ENCODE peak calls at places on chromosomes 3 and 15, in nine cellular contexts. S is fibroblast of the aortic adventitia; D is omental fat pad; Z is Calu3; H is heart right ventricle; P is CD4-positive, alpha-beta T cell; A is mucosa of descending colon; M is CD8-positive, alpha-beta T cell; E is PC-3. I is an unnamed sample.

GRCh38 chr3:136749106-136749505 is 3.1 kb downstream of the STAG1 start:
- DNase-seq in E (no peak), Z (no peak), H (no peak), M (no peak), S (no peak), P (no peak), A (no peak), D (no peak), I (no peak)

GRCh38 chr15:50830477-50831354 is 65.2 kb upstream of the SPPL2A start:
- DNase-seq in S (no peak), H (no peak), A (no peak), M (no peak), E (no peak), P (no peak), Z (no peak), D (no peak), I (no peak)

GRCh38 chr15:41940441-41940857 is 31.9 kb downstream of the EHD4 start:
- DNase-seq in A (no peak), E (peak; percentile 98), P (no peak), S (peak; percentile 76), D (no peak), Z (no peak), H (no peak), M (peak; percentile 19), I (peak; percentile 92)

GRCh38 chr3:105691633-105692032 is 177.2 kb downstream of the CBLB start:
- DNase-seq in H (no peak), A (no peak), Z (no peak), E (no peak), D (no peak), P (no peak), S (peak; percentile 13), M (no peak), I (no peak)

GRCh38 chr15:41570764-41571163 is 11.8 kb downstream of the TYRO3 start:
- DNase-seq in S (no peak), M (no peak), A (no peak), D (no peak), P (no peak), H (no peak), Z (no peak), E (no peak), I (no peak)

GRCh38 chr15:96107922-96108321 is 222.6 kb upstream of the NR2F2 start:
- DNase-seq in A (no peak), P (no peak), E (no peak), Z (no peak), H (no peak), M (no peak), D (no peak), S (peak; percentile 22), I (no peak)

GRCh38 chr3:7205535-7206331 is 344.8 kb downstream of the GRM7 start:
- DNase-seq in H (no peak), Z (no peak), D (no peak), M (no peak), E (no peak), P (no peak), A (no peak), S (no peak), I (peak; percentile 38)

GRCh38 chr3:4588410-4588809 is 95.3 kb downstream of the ITPR1 start:
- DNase-seq in M (no peak), Z (no peak), A (no peak), D (no peak), S (peak; percentile 16), E (peak; percentile 51), H (no peak), P (no peak), I (peak; percentile 79)

GRCh38 chr3:64222501-64222900 is 2.8 kb downstream of the PRICKLE2 start:
- DNase-seq in P (no peak), D (no peak), E (no peak), M (no peak), H (no peak), A (no peak), Z (no peak), S (no peak), I (no peak)

GRCh38 chr3:39102504-39103323 is 4.7 kb downstream of the GORASP1 start:
- DNase-seq in E (no peak), P (no peak), S (no peak), Z (no peak), A (no peak), D (no peak), M (peak; percentile 8), H (no peak), I (no peak)

GRCh38 chr15:99909914-99910313 is 176.7 kb upstream of the LYSMD4 start:
- DNase-seq in S (no peak), H (no peak), A (no peak), M (no peak), Z (no peak), D (no peak), P (no peak), E (peak; percentile 20), I (no peak)

GRCh38 chr15:36755341-36755740 is 175.9 kb downstream of the CDIN1 start:
- DNase-seq in S (no peak), P (no peak), A (no peak), E (no peak), D (no peak), Z (no peak), M (no peak), H (no peak), I (peak; percentile 36)

GRCh38 chr3:37290551-37290950 is 116.2 kb upstream of the LRRFIP2 start:
- DNase-seq in S (peak; percentile 68), A (no peak), Z (no peak), P (no peak), M (no peak), D (no peak), E (no peak), H (no peak), I (peak; percentile 21)

GRCh38 chr3:128814514-128815317 is 64.7 kb upstream of the ACAD9 start:
- DNase-seq in D (no peak), H (no peak), M (no peak), Z (no peak), E (no peak), P (no peak), A (no peak), S (no peak), I (no peak)

GRCh38 chr3:56836276-56837163 is 34.8 kb upstream of the ARHGEF3 start:
- DNase-seq in D (no peak), E (peak; percentile 32), P (no peak), H (no peak), A (no peak), S (no peak), M (no peak), Z (no peak), I (peak; percentile 60)

GRCh38 chr3:64063982-64064438 is 40.7 kb upstream of the PSMD6 start:
- DNase-seq in A (no peak), S (no peak), H (no peak), E (no peak), Z (no peak), D (no peak), P (no peak), M (no peak), I (no peak)

GRCh38 chr3:60703956-60704736 is 547.1 kb downstream of the FHIT start:
- DNase-seq in S (peak; percentile 14), E (peak; percentile 61), H (no peak), P (no peak), D (no peak), M (no peak), A (no peak), Z (no peak), I (peak; percentile 1)

GRCh38 chr3:129398803-129399144 is 29.7 kb downstream of the EFCAB12 start:
- DNase-seq in E (no peak), A (peak; percentile 34), M (no peak), D (no peak), S (no peak), P (peak; percentile 13), Z (peak; percentile 35), H (no peak), I (peak; percentile 32)

GRCh38 chr3:62531981-62532380 is 158.6 kb upstream of the FEZF2 start:
- DNase-seq in S (no peak), Z (no peak), A (no peak), E (no peak), H (no peak), M (no peak), P (no peak), D (no peak), I (no peak)

GRCh38 chr3:42831321-42831713 is 22.1 kb downstream of the ACKR2 start:
- DNase-seq in S (peak; percentile 58), E (peak; percentile 85), D (peak; percentile 66), P (peak; percentile 60), M (peak; percentile 76), A (peak; percentile 90), H (peak; percentile 48), Z (peak; percentile 78), I (peak; percentile 56)
- TF ChIP-seq CTCF in S (peak; percentile 67), E (peak; percentile 91), D (peak; percentile 70), P (peak; percentile 81), M (peak; percentile 76), A (peak; percentile 45), H (peak; percentile 71), Z (peak; percentile 48), I (peak; percentile 80)

DNA sequence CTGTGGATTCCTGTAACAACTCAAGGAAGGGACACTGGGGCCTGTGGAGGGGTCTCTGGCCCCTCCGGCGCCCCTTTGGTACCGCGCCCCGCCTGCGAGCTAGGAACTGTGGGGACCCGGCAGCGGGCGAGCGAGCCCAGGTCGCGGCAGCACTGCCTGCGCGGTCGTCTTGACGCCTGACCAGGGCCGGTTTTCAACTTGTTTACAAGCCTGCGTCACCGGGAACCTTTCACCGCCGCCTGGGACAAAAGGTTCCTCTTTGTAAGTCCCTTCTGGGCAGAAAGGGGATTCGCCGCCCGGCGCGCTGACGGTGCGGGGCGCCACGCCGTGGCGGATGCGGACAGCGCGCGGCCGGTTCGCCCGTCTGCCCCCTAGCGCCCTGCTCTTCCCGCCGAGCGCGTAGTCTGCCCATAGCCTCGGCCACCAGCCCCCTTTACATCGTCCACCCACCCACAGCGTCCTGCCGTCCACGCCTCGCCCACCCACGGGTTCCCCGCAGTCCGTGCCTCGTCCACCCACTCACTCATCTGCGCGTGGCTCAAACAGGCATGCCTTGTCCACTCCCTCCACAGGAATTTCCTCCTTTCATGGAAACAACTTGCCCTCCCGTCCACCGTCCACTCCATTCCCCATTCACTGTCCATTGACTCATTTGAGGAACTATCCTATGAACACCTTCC is 5.5 kb upstream of the CFAP100 start:
- DNase-seq in M (peak; percentile 31), Z (peak; percentile 96), H (peak; percentile 90), E (peak; percentile 85), S (peak; percentile 80), A (peak; percentile 88), P (no peak), D (peak; percentile 60), I (peak; percentile 69)
- TF ChIP-seq CTCF in M (peak; percentile 16), Z (peak; percentile 98), H (peak; percentile 99), E (peak; percentile 85), S (peak; percentile 77), A (peak; percentile 85), P (peak; percentile 49), D (peak; percentile 90), I (peak; percentile 77)

DNA sequence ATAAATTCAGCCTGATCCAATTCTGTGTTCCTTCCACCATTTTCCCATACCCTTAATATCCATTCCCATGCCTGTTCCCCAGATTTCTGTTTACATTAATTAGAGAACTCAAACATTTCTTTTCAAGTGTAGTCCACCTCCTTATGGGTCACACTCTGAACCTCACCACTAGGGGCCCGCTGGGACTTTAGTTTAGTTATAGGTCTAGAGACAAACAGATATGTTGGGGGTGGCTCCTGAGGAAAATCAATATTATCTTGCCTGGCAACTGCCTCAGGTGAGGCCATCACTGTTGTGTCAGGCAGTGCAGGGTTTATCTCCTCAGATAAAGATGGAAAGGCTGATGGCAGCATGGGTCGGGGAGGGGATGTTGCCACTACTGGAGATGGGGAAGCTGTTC is 72.8 kb downstream of the CLDN1 start:
- DNase-seq in Z (no peak), S (no peak), E (no peak), H (no peak), M (no peak), A (no peak), P (no peak), D (no peak), I (no peak)
- TF ChIP-seq CTCF in Z (no peak), S (no peak), E (no peak), H (no peak), M (no peak), A (no peak), P (no peak), D (no peak), I (peak; percentile 2)

GRCh38 chr3:24503499-24504176 is 9.0 kb upstream of the THRB start:
- DNase-seq in E (no peak), M (no peak), H (no peak), D (no peak), S (no peak), A (no peak), Z (no peak), P (no peak), I (no peak)
- TF ChIP-seq CTCF in E (no peak), M (no peak), H (no peak), D (no peak), S (no peak), A (no peak), Z (no peak), P (no peak), I (no peak)

I was measured in mammary epithelial cell.